ENCODE peak calls at places on chromosomes 3 and 15, in five cellular contexts. P, L, M, C and U are unnamed samples.

GRCh38 chr15:32823750-32824149 is 105.9 kb downstream of the GREM1 start:
- DNase-seq in M (no peak), P (no peak), L (no peak), C (no peak), U (no peak)

GRCh38 chr15:45869034-45869668 is 234.3 kb downstream of the SQOR start:
- DNase-seq in P (no peak), C (no peak), M (no peak), L (no peak), U (no peak)

GRCh38 chr3:192917508-192918274 is at the start of gene MB21D2:
- DNase-seq in P (peak; percentile 89), L (peak; percentile 88), C (peak; percentile 87), M (peak; percentile 84), U (peak; percentile 89)

GRCh38 chr3:195260286-195260905 is 10.6 kb downstream of the XXYLT1 start:
- DNase-seq in P (no peak), L (no peak), M (no peak), C (peak; percentile 27), U (no peak)

GRCh38 chr3:127036209-127037020 is 53.5 kb downstream of the PLXNA1 start:
- DNase-seq in L (no peak), P (peak; percentile 72), M (no peak), C (no peak), U (no peak)

GRCh38 chr3:30344288-30344687 is 262.1 kb upstream of the TGFBR2 start:
- DNase-seq in C (no peak), M (no peak), P (no peak), L (no peak), U (no peak)

GRCh38 chr3:3258281-3258680 is 78.8 kb upstream of the CRBN start:
- DNase-seq in M (no peak), C (no peak), L (no peak), P (no peak), U (no peak)

GRCh38 chr3:193875601-193876321 is 260.2 kb upstream of the HES1 start:
- DNase-seq in C (no peak), P (no peak), L (no peak), M (no peak), U (no peak)

GRCh38 chr3:121883507-121883906 is 10.7 kb upstream of the SLC15A2 start:
- DNase-seq in C (peak; percentile 43), L (peak; percentile 68), M (no peak), P (no peak), U (peak; percentile 44)

GRCh38 chr15:74933573-74933972 is 4.3 kb downstream of the COX5A start:
- DNase-seq in M (no peak), L (no peak), P (no peak), C (no peak), U (no peak)

GRCh38 chr15:47273817-47274216 is 443.5 kb upstream of the SEMA6D start:
- DNase-seq in L (no peak), M (no peak), C (no peak), P (no peak), U (no peak)

GRCh38 chr3:48267782-48268181 is 26.9 kb downstream of the ZNF589 start:
- DNase-seq in M (no peak), L (no peak), C (no peak), P (peak; percentile 55), U (no peak)

GRCh38 chr3:137409584-137409983 is 354.5 kb upstream of the SOX14 start:
- DNase-seq in L (no peak), P (no peak), C (no peak), M (no peak), U (no peak)

GRCh38 chr15:90212221-90213079 is 11.3 kb downstream of the SEMA4B start:
- DNase-seq in L (no peak), C (no peak), P (no peak), M (no peak), U (no peak)

GRCh38 chr15:41777421-41777973 is 3.2 kb downstream of the MAPKBP1 start:
- DNase-seq in M (no peak), L (no peak), C (peak; percentile 54), P (no peak), U (no peak)

GRCh38 chr3:57803647-57804081 is 47.6 kb downstream of the SLMAP start:
- DNase-seq in M (no peak), P (no peak), L (peak; percentile 89), C (peak; percentile 94), U (peak; percentile 90)

GRCh38 chr3:52005571-52005986 is 9.9 kb upstream of the RPL29 start:
- DNase-seq in L (peak; percentile 41), C (peak; percentile 25), P (no peak), M (no peak), U (no peak)

GRCh38 chr15:55775316-55775715 is 32.4 kb upstream of the PRTG start:
- DNase-seq in M (no peak), L (no peak), P (no peak), C (no peak), U (peak; percentile 60)

GRCh38 chr3:132034486-132035464 is at the start of gene CPNE4:
- DNase-seq in L (peak; percentile 75), P (peak; percentile 76), C (peak; percentile 79), M (peak; percentile 72), U (peak; percentile 61)

GRCh38 chr3:159881828-159882309 is 106.8 kb upstream of the IL12A start:
- DNase-seq in P (no peak), M (no peak), C (no peak), L (no peak), U (no peak)

GRCh38 chr15:74136584-74137543 is 6.5 kb downstream of the ISLR2 start:
- DNase-seq in P (no peak), M (no peak), C (peak; percentile 28), L (no peak), U (no peak)

GRCh38 chr3:25820372-25820771 is 30.5 kb downstream of the OXSM start:
- DNase-seq in P (no peak), L (peak; percentile 98), M (no peak), C (peak; percentile 98), U (peak; percentile 85)

GRCh38 chr3:45964139-45964538 is 20.9 kb downstream of the CXCR6 start:
- DNase-seq in P (no peak), L (no peak), C (no peak), M (no peak), U (no peak)

GRCh38 chr3:23884481-23884880 is 32.3 kb downstream of the NKIRAS1 start:
- DNase-seq in P (no peak), L (no peak), C (no peak), M (no peak), U (no peak)
- TF ChIP-seq CTCF in P (no peak), L (peak; percentile 28), C (peak; percentile 16), M (no peak), U (peak; percentile 13)

DNA sequence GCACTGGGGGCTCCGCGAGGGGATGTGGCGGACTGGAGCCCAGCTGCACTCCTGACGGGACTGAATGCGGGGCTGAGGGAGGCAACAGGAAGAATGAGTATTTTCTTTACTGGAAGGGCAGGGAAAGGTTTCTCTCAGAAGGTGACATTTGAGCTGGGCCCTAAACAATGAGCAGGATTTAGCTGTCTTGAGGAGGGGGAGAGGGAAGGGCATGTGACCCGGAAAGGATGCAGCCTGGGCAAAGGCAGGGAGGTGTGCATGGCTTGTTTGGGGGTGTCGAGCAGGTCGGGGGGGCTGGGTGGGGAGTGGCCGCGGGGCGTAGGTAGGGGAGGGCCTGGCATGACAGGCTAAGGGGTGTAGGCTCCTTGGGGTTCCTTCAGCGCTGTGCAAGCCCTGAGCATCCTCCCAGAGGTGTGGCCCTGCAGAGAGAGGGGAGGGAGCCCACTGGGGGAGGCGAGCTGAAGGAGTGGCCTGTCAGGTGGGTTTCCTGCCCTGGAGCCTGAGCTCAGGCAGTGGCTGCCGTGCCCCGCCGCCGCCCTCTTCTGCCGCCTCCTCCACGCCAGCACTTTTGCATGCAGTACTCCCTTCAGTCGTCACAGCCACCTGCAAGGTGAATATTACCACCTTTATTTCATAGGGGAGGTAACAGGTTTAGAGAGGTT is 17.2 kb upstream of the ANKDD1A start:
- DNase-seq in M (peak; percentile 77), L (no peak), C (no peak), P (no peak), U (no peak)
- H3K4me3 ChIP-seq in M (peak overlapping the region; percentile 25), L (peak overlapping the region; percentile 30), C (no peak overlapping the region), P (peak overlapping the region; percentile 42), U (no peak overlapping the region)

DNA sequence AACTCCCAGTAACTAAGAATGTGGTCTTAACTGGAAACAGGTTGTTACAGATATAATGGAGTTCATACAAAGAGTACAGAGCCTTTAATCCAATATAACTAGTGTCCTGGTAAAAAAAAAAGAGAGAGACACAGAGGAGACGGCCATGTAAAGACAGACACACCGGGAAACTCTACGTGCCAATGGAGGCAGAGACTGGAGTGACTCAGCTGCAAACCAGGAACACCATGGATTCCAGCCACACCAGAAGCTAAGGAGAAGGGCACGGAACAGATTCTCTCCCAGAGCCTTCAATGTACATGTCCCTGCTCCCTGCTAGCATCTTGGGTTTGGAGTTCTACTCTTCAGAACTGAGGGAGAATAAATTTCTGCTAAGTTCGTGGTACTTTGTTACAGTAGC is 4.5 kb downstream of the RNF168 start:
- DNase-seq in C (peak; percentile 52), M (no peak), L (peak; percentile 46), P (no peak), U (peak; percentile 46)
- TF ChIP-seq CTCF in C (no peak), M (no peak), L (no peak), P (no peak), U (no peak)

DNA sequence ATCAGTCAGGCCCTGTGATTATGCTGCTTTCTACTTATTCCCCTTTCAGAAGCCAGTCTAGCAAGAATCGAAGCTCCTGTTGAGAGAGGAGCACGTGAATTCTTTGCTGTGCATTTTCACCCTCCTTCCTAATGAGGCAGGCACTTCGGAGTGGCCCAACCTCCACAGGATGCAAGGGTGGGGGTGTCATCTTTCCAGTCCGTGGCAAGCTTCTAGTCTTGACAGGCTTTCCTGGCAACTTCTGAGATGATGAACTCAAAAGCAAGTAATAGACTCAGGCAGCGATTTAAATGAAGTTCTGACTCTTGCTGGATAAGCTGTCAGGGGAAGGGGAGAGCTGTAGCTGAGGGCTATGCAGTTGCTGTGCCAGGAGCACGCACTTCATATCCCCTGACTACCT is 8.6 kb downstream of the PRICKLE2 start:
- DNase-seq in M (no peak), C (peak; percentile 37), P (no peak), L (peak; percentile 74), U (peak; percentile 58)
- H3K4me3 ChIP-seq in M (no peak overlapping the region), C (no peak overlapping the region), P (no peak overlapping the region), L (no peak overlapping the region), U (no peak overlapping the region)

GRCh38 chr15:37773111-37773860 is 161.2 kb upstream of the TMCO5A start:
- DNase-seq in M (no peak), C (peak; percentile 54), L (peak; percentile 87), P (no peak), U (peak; percentile 68)
- TF ChIP-seq CTCF in M (no peak), C (no peak), L (no peak), P (no peak), U (no peak)

DNA sequence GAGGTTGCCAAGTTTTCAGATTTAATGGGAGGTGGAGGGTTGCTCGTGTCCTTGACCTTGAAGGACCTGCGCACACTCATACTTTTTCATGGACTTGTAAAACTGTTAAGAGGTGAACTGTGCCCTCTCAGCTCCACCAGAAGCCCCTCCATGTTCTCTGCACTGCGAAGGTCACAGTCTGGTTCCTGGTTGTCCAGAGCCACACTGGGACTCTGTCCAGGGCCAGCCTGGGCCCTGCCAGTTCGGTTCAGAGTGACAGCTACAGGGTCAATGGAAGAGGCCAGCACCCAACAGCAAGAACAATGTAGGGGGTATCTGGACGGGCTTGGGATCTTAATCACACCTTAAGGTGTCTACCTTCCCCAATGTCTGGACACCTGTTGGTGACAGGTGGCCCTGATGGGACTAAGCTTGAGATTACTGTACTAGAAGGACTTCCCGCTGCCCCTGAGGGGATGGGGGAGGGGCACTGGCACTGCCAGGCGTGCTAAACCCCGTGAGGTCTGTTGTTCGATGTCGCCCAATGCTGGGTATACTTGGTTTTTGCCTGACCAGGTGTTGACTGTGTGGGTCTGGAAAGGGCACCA is 34.7 kb downstream of the GRK7 start:
- DNase-seq in C (no peak), L (no peak), P (no peak), M (no peak), U (no peak)
- H3K4me3 ChIP-seq in C (peak overlapping the region; percentile 47), L (peak overlapping the region; percentile 48), P (peak overlapping the region; percentile 47), M (peak overlapping the region; percentile 45), U (peak overlapping the region; percentile 15)